ENCODE peak calls at places on chromosomes 2 and 18, in five cellular contexts. T is adrenal gland, Y is mesendoderm, V is lung, P is pancreas. R is an unnamed sample.

GRCh38 chr2:23500836-23501235 is 115.9 kb downstream of the KLHL29 start:
- DNase-seq in T (no peak), Y (no peak), V (no peak), P (no peak), R (no peak)

GRCh38 chr2:1729264-1729663 is 15.1 kb downstream of the PXDN start:
- DNase-seq in T (no peak), Y (no peak), V (no peak), P (no peak), R (no peak)

GRCh38 chr2:20501974-20502373 is 55.1 kb downstream of the RHOB start:
- DNase-seq in T (no peak), Y (no peak), V (no peak), P (no peak), R (no peak)

GRCh38 chr2:189285962-189286648 is 106.5 kb upstream of the COL5A2 start:
- DNase-seq in T (no peak), Y (peak), V (no peak), P (no peak), R (peak)

GRCh38 chr2:119694994-119695521 is 16.1 kb downstream of the TMEM177 start:
- DNase-seq in T (no peak), Y (peak), V (peak), P (no peak), R (no peak)

GRCh38 chr18:62088146-62088545 is 98.7 kb downstream of the PIGN start:
- DNase-seq in T (no peak), Y (no peak), V (no peak), P (no peak), R (peak)

GRCh38 chr2:98118161-98118560 is 31.2 kb downstream of the VWA3B start:
- DNase-seq in T (no peak), Y (no peak), V (no peak), P (no peak), R (peak)

GRCh38 chr2:95061601-95062183 is 36.2 kb downstream of the MAL start:
- DNase-seq in T (no peak), Y (no peak), V (no peak), P (no peak), R (no peak)

GRCh38 chr2:20422679-20423271 is 24.1 kb upstream of the RHOB start:
- DNase-seq in T (peak), Y (peak), V (no peak), P (no peak), R (peak)

GRCh38 chr2:943821-944220 is 6.8 kb upstream of the SNTG2 start:
- DNase-seq in T (no peak), Y (no peak), V (peak), P (no peak), R (no peak)

GRCh38 chr18:5997361-5997760 is 102.0 kb upstream of the TMEM200C start:
- DNase-seq in T (no peak), Y (peak), V (no peak), P (no peak), R (no peak)

GRCh38 chr2:84906900-84907714 is 1.7 kb downstream of the TMSB10 start:
- DNase-seq in T (peak), Y (peak), V (peak), P (no peak), R (peak)
- H3K4me3 ChIP-seq in T (peak), Y (peak), V (peak), P (peak), R (peak)

GRCh38 chr2:239522002-239522739 is 121.4 kb upstream of the HDAC4 start:
- DNase-seq in T (no peak), Y (no peak), V (no peak), P (no peak), R (no peak)
- H3K27ac ChIP-seq in T (no peak), Y (no peak), V (no peak), P (no peak), R (no peak)

GRCh38 chr2:196482119-196483065 is 157.1 kb upstream of the CCDC150 start:
- DNase-seq in T (no peak), Y (no peak), V (no peak), P (no peak), R (peak)

GRCh38 chr2:196492946-196493345 is 146.6 kb upstream of the CCDC150 start:
- DNase-seq in T (no peak), Y (no peak), V (no peak), P (no peak), R (no peak)

GRCh38 chr2:196486145-196486544 is 153.4 kb upstream of the CCDC150 start:
- DNase-seq in T (no peak), Y (peak), V (no peak), P (no peak), R (no peak)

GRCh38 chr2:196489366-196489765 is 150.1 kb upstream of the CCDC150 start:
- DNase-seq in T (no peak), Y (no peak), V (no peak), P (no peak), R (no peak)

DNA sequence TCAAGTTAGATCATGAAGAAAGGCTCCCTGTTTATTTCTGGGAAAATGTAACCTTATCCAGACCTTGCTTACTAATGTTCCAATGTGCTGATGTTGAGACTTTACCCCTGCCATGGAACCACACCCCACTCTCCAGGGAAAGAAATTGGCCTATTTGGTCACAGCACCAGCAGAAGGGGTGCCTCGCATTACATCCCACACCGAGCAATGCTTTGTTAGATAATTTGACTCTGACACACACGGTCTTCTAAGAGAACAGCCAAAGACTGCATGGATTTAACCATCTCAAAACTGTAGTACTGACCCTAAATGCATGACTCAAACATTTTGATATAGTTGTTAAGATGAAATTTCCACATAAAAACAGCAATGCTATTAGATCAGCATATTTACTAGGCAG is 152.1 kb upstream of the CCDC150 start:
- DNase-seq in T (no peak), Y (no peak), V (no peak), P (no peak), R (no peak)
- H3K4me3 ChIP-seq in T (no peak), Y (no peak), V (no peak), P (no peak), R (no peak)

DNA sequence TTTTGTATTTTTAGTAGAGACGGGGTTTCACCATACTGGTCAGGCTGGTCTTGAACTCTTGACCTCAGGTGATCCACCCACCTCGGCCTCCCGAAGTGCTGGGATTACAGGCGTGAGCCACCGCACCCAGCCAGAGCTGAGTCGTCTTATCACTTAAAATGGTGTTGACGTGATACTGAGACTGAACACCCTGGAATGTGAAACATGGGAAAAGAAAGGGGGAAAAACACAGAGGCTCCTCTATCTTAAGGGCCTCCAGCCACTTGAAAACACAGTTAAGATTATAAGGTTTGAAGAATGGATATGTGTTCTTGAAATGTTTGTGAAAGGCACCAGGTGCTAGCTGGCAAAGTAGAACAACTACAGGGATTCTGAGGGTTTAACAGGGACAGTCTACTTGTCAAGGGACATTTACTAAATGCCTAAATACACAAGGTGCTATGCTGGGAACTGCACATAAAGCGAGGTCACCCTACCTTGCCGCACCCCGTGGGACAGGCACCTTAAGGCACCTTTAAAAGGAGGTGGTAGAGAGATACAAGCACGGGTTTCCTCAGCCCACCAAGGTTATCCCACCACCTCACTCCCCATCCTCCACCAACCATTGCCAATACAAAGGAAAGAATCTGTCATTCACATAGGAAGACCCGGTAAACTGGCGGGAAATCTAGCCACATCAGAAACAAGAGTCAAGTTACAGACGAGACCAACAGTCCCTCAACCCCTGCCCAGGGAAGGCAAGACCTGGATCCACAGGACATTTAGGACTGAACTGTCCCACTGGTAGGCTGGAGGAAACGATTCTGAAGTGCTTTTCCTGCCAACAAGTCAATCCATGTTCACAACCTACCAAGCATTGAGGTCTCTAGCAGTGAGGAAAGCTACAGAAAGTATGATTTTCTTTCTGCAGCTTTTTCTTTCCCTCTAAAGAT is 43.4 kb downstream of the STK39 start:
- DNase-seq in T (no peak), Y (peak), V (no peak), P (peak), R (peak)
- H3K27ac ChIP-seq in T (no peak), Y (no peak), V (peak), P (peak), R (peak)

DNA sequence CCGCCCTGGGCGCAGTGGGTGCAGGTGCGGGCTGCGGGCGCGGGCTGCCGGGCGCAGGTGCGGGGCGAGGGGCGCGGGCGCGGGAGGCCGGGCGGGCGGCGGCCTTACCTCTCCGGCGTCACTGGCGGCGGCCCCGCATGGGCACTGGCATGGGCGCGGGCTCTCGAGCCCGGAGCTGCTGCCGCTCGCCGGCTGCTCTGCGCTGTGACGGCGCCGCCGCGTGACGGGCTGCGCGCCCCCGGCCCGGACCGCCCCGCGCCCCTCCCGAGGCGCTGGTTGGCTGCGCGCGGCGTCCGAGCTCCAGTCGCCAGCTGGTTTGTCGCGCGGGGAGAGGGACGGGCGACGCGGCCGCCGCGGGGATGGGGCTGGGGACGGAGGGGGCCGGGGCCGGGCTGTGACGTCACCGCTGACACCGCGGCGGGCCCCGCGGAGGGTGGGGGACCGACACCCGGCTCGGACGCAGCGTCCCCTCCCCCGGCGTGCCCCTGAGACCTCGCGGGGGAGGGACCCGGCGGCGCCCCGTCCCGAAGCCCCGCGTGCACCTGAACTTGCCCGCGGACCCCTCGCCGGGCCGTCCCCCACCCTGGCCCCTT is at the start of gene KIF1A:
- DNase-seq in T (peak), Y (peak), V (no peak), P (peak), R (peak)
- H3K4me3 ChIP-seq in T (no peak), Y (peak), V (no peak), P (peak), R (peak)

GRCh38 chr2:18961991-18962421 is 372.6 kb upstream of the NT5C1B start:
- DNase-seq in T (no peak), Y (no peak), V (no peak), P (no peak), R (peak)
- H3K27ac ChIP-seq in T (no peak), Y (no peak), V (no peak), P (no peak), R (no peak)

DNA sequence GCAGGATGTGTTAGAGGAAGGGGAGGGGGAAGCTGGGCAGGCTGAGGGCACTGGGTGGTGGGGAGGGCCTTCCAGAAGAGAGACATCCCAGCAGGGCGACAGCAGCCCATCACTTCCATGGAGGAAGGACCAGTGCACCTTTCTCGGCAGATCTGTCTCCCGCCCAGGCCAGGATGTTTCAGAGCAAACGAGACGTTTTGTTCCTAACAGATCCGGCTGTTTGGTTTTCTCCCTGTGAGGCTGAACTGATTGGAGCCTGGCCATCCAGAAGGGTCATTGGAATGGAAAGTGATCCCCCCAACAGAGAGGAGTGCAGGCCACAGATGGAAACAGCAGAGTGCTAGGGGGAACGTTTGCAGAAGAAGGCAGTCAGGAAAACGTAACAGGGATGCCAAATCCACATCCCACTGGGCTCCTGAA is 127.0 kb downstream of the SEPTIN10 start:
- DNase-seq in T (no peak), Y (no peak), V (no peak), P (no peak), R (no peak)
- H3K4me3 ChIP-seq in T (no peak), Y (no peak), V (no peak), P (no peak), R (no peak)

R was measured in cardiac muscle cell.